ENCODE peak calls at places on chromosomes 6 and 20, in nine cellular contexts. One of them, this sample, is unnamed.

GRCh38 chr6:12298017-12298958 is 8.1 kb downstream of the EDN1 start:
- DNase-seq in Caco-2: no peak
- DNase-seq in foreskin fibroblast: no peak
- DNase-seq in CD8-positive, alpha-beta T cell: no peak
- DNase-seq in endodermal cell: no peak
- DNase-seq in fibroblast of mammary gland: no peak
- DNase-seq in breast epithelium: no peak
- DNase-seq in astrocyte of the cerebellum: no peak
- DNase-seq in IMR-90: no peak
- DNase-seq in this sample: no peak

GRCh38 chr6:10410214-10410873 is 4.5 kb downstream of the TFAP2A start:
- DNase-seq in Caco-2: no peak
- DNase-seq in foreskin fibroblast: peak
- DNase-seq in CD8-positive, alpha-beta T cell: no peak
- DNase-seq in endodermal cell: no peak
- DNase-seq in fibroblast of mammary gland: no peak
- DNase-seq in breast epithelium: no peak
- DNase-seq in astrocyte of the cerebellum: no peak
- DNase-seq in IMR-90: no peak
- DNase-seq in this sample: no peak

GRCh38 chr20:63495771-63496403 is 3.0 kb downstream of the EEF1A2 start:
- DNase-seq in Caco-2: peak
- DNase-seq in foreskin fibroblast: peak
- DNase-seq in CD8-positive, alpha-beta T cell: peak
- DNase-seq in endodermal cell: peak
- DNase-seq in fibroblast of mammary gland: peak
- DNase-seq in breast epithelium: no peak
- DNase-seq in astrocyte of the cerebellum: no peak
- DNase-seq in IMR-90: peak
- DNase-seq in this sample: no peak

GRCh38 chr6:81999270-81999669 is 246.8 kb upstream of the TENT5A start:
- DNase-seq in Caco-2: no peak
- DNase-seq in foreskin fibroblast: no peak
- DNase-seq in CD8-positive, alpha-beta T cell: no peak
- DNase-seq in endodermal cell: no peak
- DNase-seq in fibroblast of mammary gland: peak
- DNase-seq in breast epithelium: no peak
- DNase-seq in astrocyte of the cerebellum: no peak
- DNase-seq in IMR-90: no peak
- DNase-seq in this sample: no peak

GRCh38 chr6:139588734-139589418 is 214.4 kb upstream of the CITED2 start:
- DNase-seq in Caco-2: no peak
- DNase-seq in foreskin fibroblast: peak
- DNase-seq in CD8-positive, alpha-beta T cell: no peak
- DNase-seq in endodermal cell: no peak
- DNase-seq in fibroblast of mammary gland: peak
- DNase-seq in breast epithelium: no peak
- DNase-seq in astrocyte of the cerebellum: peak
- DNase-seq in IMR-90: peak
- DNase-seq in this sample: peak

GRCh38 chr6:62763125-62763524 is 448.1 kb upstream of the FKBP1C start:
- DNase-seq in Caco-2: no peak
- DNase-seq in foreskin fibroblast: no peak
- DNase-seq in CD8-positive, alpha-beta T cell: no peak
- DNase-seq in endodermal cell: no peak
- DNase-seq in fibroblast of mammary gland: no peak
- DNase-seq in breast epithelium: no peak
- DNase-seq in astrocyte of the cerebellum: no peak
- DNase-seq in IMR-90: no peak
- DNase-seq in this sample: no peak

GRCh38 chr20:16059841-16060240 is 513.4 kb downstream of the KIF16B start:
- DNase-seq in Caco-2: no peak
- DNase-seq in foreskin fibroblast: no peak
- DNase-seq in CD8-positive, alpha-beta T cell: no peak
- DNase-seq in endodermal cell: no peak
- DNase-seq in fibroblast of mammary gland: no peak
- DNase-seq in breast epithelium: no peak
- DNase-seq in astrocyte of the cerebellum: no peak
- DNase-seq in IMR-90: no peak
- DNase-seq in this sample: no peak

GRCh38 chr6:129364037-129364436 is 345.9 kb downstream of the ARHGAP18 start:
- DNase-seq in Caco-2: no peak
- DNase-seq in foreskin fibroblast: no peak
- DNase-seq in CD8-positive, alpha-beta T cell: no peak
- DNase-seq in endodermal cell: no peak
- DNase-seq in fibroblast of mammary gland: no peak
- DNase-seq in breast epithelium: no peak
- DNase-seq in astrocyte of the cerebellum: no peak
- DNase-seq in IMR-90: no peak
- DNase-seq in this sample: no peak

GRCh38 chr6:3644613-3645012 is 106.9 kb downstream of the PXDC1 start:
- DNase-seq in Caco-2: no peak
- DNase-seq in foreskin fibroblast: no peak
- DNase-seq in CD8-positive, alpha-beta T cell: no peak
- DNase-seq in endodermal cell: no peak
- DNase-seq in fibroblast of mammary gland: no peak
- DNase-seq in breast epithelium: no peak
- DNase-seq in astrocyte of the cerebellum: no peak
- DNase-seq in IMR-90: no peak
- DNase-seq in this sample: no peak

GRCh38 chr6:138716017-138716416 is 57.6 kb upstream of the CCDC28A start:
- DNase-seq in Caco-2: no peak
- DNase-seq in foreskin fibroblast: no peak
- DNase-seq in CD8-positive, alpha-beta T cell: no peak
- DNase-seq in endodermal cell: no peak
- DNase-seq in fibroblast of mammary gland: no peak
- DNase-seq in breast epithelium: no peak
- DNase-seq in astrocyte of the cerebellum: no peak
- DNase-seq in IMR-90: no peak
- DNase-seq in this sample: no peak

GRCh38 chr6:130033999-130034814 is 15.8 kb downstream of the L3MBTL3 start:
- DNase-seq in Caco-2: peak
- DNase-seq in foreskin fibroblast: peak
- DNase-seq in CD8-positive, alpha-beta T cell: no peak
- DNase-seq in endodermal cell: no peak
- DNase-seq in fibroblast of mammary gland: peak
- DNase-seq in breast epithelium: no peak
- DNase-seq in astrocyte of the cerebellum: no peak
- DNase-seq in IMR-90: peak
- DNase-seq in this sample: peak

GRCh38 chr6:47188588-47189021 is 121.1 kb downstream of the TNFRSF21 start:
- DNase-seq in Caco-2: peak
- DNase-seq in foreskin fibroblast: peak
- DNase-seq in CD8-positive, alpha-beta T cell: no peak
- DNase-seq in endodermal cell: no peak
- DNase-seq in fibroblast of mammary gland: peak
- DNase-seq in breast epithelium: no peak
- DNase-seq in astrocyte of the cerebellum: peak
- DNase-seq in IMR-90: peak
- DNase-seq in this sample: no peak

GRCh38 chr6:144248003-144248402 is 37.1 kb upstream of the UTRN start:
- DNase-seq in Caco-2: no peak
- DNase-seq in foreskin fibroblast: no peak
- DNase-seq in CD8-positive, alpha-beta T cell: no peak
- DNase-seq in endodermal cell: no peak
- DNase-seq in fibroblast of mammary gland: peak
- DNase-seq in breast epithelium: no peak
- DNase-seq in astrocyte of the cerebellum: no peak
- DNase-seq in IMR-90: no peak
- DNase-seq in this sample: no peak

GRCh38 chr20:6116763-6117162 is 6.1 kb downstream of the FERMT1 start:
- DNase-seq in Caco-2: no peak
- DNase-seq in foreskin fibroblast: no peak
- DNase-seq in CD8-positive, alpha-beta T cell: no peak
- DNase-seq in endodermal cell: no peak
- DNase-seq in fibroblast of mammary gland: no peak
- DNase-seq in breast epithelium: no peak
- DNase-seq in astrocyte of the cerebellum: no peak
- DNase-seq in IMR-90: no peak
- DNase-seq in this sample: no peak

GRCh38 chr20:59628171-59628570 is 23.8 kb downstream of the PHACTR3 start:
- DNase-seq in Caco-2: no peak
- DNase-seq in foreskin fibroblast: no peak
- DNase-seq in CD8-positive, alpha-beta T cell: no peak
- DNase-seq in endodermal cell: no peak
- DNase-seq in fibroblast of mammary gland: no peak
- DNase-seq in breast epithelium: no peak
- DNase-seq in astrocyte of the cerebellum: no peak
- DNase-seq in IMR-90: no peak
- DNase-seq in this sample: no peak

DNA sequence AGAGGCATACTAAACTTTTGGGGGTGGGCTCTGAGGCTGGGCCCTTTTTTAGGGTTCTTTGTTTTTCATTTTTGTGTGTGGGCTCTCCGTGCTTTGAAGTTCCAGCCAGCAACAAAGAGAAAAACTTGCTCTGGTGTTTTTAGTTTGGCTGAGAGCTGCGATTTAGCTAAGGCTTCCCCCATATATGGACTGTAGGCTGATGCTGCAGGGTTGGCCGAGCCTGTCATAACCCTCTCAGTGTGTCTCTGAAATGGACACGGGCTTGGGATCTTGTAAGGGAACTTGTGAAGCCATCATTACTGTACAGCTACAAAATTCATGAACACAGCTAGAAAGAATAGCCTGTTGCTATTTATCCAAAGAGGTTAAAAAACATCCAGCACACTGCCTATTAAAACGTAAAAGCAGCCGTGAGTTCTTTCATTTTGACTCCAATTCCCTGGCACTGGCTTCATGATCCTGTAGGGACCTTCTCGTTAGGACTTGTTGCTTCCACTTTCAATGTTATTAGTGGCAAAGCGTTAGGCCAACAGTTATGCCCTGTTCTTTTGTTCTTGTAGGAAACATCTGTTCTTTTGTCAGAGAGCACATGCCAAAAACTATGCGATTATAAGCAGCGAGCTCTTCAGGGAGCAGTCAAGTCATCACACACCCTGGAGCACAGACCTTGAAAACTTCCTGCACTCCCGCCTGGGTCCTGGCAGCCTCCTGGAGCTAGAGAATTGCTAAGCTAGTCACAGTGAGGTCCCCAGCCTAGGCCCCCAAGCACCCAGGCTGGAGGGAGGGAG is 609.7 kb upstream of the ARID1B start:
- DNase-seq in Caco-2: no peak
- DNase-seq in foreskin fibroblast: peak
- DNase-seq in CD8-positive, alpha-beta T cell: no peak
- DNase-seq in endodermal cell: no peak
- DNase-seq in fibroblast of mammary gland: no peak
- DNase-seq in breast epithelium: no peak
- DNase-seq in astrocyte of the cerebellum: peak
- DNase-seq in IMR-90: peak
- DNase-seq in this sample: no peak
- H3K4me3 ChIP-seq in Caco-2: no peak
- H3K4me3 ChIP-seq in foreskin fibroblast: peak
- H3K4me3 ChIP-seq in CD8-positive, alpha-beta T cell: no peak
- H3K4me3 ChIP-seq in endodermal cell: no peak
- H3K4me3 ChIP-seq in fibroblast of mammary gland: no peak
- H3K4me3 ChIP-seq in breast epithelium: peak
- H3K4me3 ChIP-seq in astrocyte of the cerebellum: no peak
- H3K4me3 ChIP-seq in IMR-90: peak
- H3K4me3 ChIP-seq in this sample: peak

DNA sequence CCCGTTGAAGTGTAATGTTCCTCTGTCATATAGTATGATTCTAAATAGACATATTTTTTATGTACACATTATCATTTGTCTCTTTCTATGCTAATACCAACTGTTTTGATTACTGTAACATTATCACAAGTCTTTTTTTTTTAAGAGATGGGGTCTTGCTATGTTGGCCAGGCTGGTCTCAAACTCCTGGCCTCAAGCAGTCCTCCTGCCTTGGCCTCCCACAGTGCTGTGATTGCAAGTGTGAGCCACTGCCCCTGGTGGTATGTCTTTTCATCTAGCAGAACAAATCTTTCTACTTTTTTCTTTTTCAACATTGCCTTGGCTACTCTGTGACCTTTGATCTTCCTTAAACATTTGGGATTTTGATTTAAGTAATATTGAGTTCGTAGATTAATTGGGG is 57.7 kb downstream of the SLX4IP start:
- DNase-seq in Caco-2: no peak
- DNase-seq in foreskin fibroblast: no peak
- DNase-seq in CD8-positive, alpha-beta T cell: no peak
- DNase-seq in endodermal cell: no peak
- DNase-seq in fibroblast of mammary gland: no peak
- DNase-seq in breast epithelium: no peak
- DNase-seq in astrocyte of the cerebellum: no peak
- DNase-seq in IMR-90: no peak
- DNase-seq in this sample: no peak
- TF ChIP-seq CTCF in Caco-2: no peak
- TF ChIP-seq CTCF in foreskin fibroblast: no peak
- TF ChIP-seq CTCF in CD8-positive, alpha-beta T cell: no peak
- TF ChIP-seq CTCF in endodermal cell: peak
- TF ChIP-seq CTCF in fibroblast of mammary gland: no peak
- TF ChIP-seq CTCF in breast epithelium: no peak
- TF ChIP-seq CTCF in astrocyte of the cerebellum: no peak
- TF ChIP-seq CTCF in IMR-90: no peak
- TF ChIP-seq CTCF in this sample: no peak

DNA sequence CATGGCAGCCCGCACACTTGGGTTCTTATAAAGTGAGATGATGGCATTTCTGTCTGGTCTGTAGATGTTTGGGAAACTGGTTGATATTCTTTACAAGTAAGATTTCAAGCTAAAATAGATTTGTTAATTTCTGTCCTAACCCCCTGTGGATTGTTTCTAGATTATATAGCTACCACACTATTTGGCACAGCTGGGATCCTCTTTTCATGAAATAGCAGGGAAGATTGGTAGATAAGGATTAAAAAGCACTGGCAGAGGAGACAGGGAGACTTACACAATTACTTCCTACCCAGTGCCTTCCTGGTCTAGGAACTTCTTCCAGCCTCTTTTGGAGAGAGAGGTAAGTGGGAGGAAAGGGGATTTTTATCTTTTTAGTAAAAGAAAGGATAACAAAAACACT is 13.2 kb upstream of the ATXN1 start:
- DNase-seq in Caco-2: no peak
- DNase-seq in foreskin fibroblast: no peak
- DNase-seq in CD8-positive, alpha-beta T cell: no peak
- DNase-seq in endodermal cell: no peak
- DNase-seq in fibroblast of mammary gland: no peak
- DNase-seq in breast epithelium: no peak
- DNase-seq in astrocyte of the cerebellum: no peak
- DNase-seq in IMR-90: no peak
- DNase-seq in this sample: no peak
- H3K4me3 ChIP-seq in Caco-2: no peak
- H3K4me3 ChIP-seq in foreskin fibroblast: no peak
- H3K4me3 ChIP-seq in CD8-positive, alpha-beta T cell: no peak
- H3K4me3 ChIP-seq in endodermal cell: no peak
- H3K4me3 ChIP-seq in fibroblast of mammary gland: no peak
- H3K4me3 ChIP-seq in breast epithelium: no peak
- H3K4me3 ChIP-seq in astrocyte of the cerebellum: no peak
- H3K4me3 ChIP-seq in IMR-90: no peak
- H3K4me3 ChIP-seq in this sample: no peak

DNA sequence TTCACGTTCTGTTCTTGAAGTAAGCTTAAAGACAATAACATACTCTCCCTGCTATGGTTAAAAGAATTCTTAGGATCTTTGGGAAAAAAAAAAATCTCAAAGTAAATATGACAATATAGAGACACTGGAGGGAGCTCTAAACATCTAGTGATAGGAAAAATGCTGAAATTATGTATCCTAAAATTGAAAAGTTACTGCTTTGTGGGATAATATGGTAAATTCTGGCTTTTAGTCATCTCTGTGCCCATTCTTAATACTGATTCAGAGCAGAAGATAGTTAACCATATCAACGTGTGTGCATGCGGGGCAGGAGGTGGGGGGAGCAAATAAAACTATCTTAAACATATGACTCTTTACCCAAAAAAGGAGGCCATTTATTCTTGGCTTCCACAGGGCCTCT is 165.4 kb downstream of the GMPR start:
- DNase-seq in Caco-2: no peak
- DNase-seq in foreskin fibroblast: peak
- DNase-seq in CD8-positive, alpha-beta T cell: no peak
- DNase-seq in endodermal cell: no peak
- DNase-seq in fibroblast of mammary gland: no peak
- DNase-seq in breast epithelium: no peak
- DNase-seq in astrocyte of the cerebellum: no peak
- DNase-seq in IMR-90: peak
- DNase-seq in this sample: no peak
- TF ChIP-seq CTCF in Caco-2: no peak
- TF ChIP-seq CTCF in foreskin fibroblast: no peak
- TF ChIP-seq CTCF in CD8-positive, alpha-beta T cell: no peak
- TF ChIP-seq CTCF in endodermal cell: peak
- TF ChIP-seq CTCF in fibroblast of mammary gland: peak
- TF ChIP-seq CTCF in breast epithelium: no peak
- TF ChIP-seq CTCF in astrocyte of the cerebellum: no peak
- TF ChIP-seq CTCF in IMR-90: peak
- TF ChIP-seq CTCF in this sample: no peak